ENCODE peak calls at places on chromosomes 13 and 19, in five cellular contexts. D is A549, O is body of pancreas, I is HepG2, M is HCT116. J is an unnamed sample.

GRCh38 chr13:27151798-27152599 is 19.6 kb downstream of the USP12 start:
- DNase-seq in D (no peak), O (no peak), I (peak; percentile 55), M (no peak), J (no peak)

GRCh38 chr19:19304186-19304975 is 15.9 kb downstream of the SUGP1 start:
- DNase-seq in D (no peak), O (no peak), I (no peak), M (no peak), J (no peak)

GRCh38 chr13:98239156-98240076 is 62.3 kb upstream of the RNF113B start:
- DNase-seq in D (no peak), O (no peak), I (no peak), M (no peak), J (no peak)

GRCh38 chr13:79085021-79085420 is 321.0 kb downstream of the RBM26 start:
- DNase-seq in D (no peak), O (no peak), I (no peak), M (no peak), J (no peak)

GRCh38 chr13:50215389-50215788 is 200.1 kb downstream of the KCNRG start:
- DNase-seq in D (no peak), O (no peak), I (peak; percentile 27), M (no peak), J (no peak)

GRCh38 chr19:50555447-50556235 is 12.6 kb downstream of the LRRC4B start:
- DNase-seq in D (peak; percentile 64), O (no peak), I (no peak), M (no peak), J (no peak)

GRCh38 chr19:39506944-39507714 is 7.8 kb upstream of the SELENOV start:
- DNase-seq in D (peak; percentile 94), O (peak; percentile 30), I (peak; percentile 60), M (no peak), J (no peak)

GRCh38 chr19:15524781-15525180 is 16.5 kb downstream of the CYP4F22 start:
- DNase-seq in D (no peak), O (no peak), I (no peak), M (no peak), J (no peak)

GRCh38 chr19:39160523-39160861 is 34.9 kb downstream of the PAK4 start:
- DNase-seq in D (no peak), O (peak; percentile 64), I (no peak), M (no peak), J (no peak)

GRCh38 chr13:29577135-29578051 is 18.1 kb downstream of the SLC7A1 start:
- DNase-seq in D (no peak), O (peak; percentile 83), I (no peak), M (no peak), J (no peak)

DNA sequence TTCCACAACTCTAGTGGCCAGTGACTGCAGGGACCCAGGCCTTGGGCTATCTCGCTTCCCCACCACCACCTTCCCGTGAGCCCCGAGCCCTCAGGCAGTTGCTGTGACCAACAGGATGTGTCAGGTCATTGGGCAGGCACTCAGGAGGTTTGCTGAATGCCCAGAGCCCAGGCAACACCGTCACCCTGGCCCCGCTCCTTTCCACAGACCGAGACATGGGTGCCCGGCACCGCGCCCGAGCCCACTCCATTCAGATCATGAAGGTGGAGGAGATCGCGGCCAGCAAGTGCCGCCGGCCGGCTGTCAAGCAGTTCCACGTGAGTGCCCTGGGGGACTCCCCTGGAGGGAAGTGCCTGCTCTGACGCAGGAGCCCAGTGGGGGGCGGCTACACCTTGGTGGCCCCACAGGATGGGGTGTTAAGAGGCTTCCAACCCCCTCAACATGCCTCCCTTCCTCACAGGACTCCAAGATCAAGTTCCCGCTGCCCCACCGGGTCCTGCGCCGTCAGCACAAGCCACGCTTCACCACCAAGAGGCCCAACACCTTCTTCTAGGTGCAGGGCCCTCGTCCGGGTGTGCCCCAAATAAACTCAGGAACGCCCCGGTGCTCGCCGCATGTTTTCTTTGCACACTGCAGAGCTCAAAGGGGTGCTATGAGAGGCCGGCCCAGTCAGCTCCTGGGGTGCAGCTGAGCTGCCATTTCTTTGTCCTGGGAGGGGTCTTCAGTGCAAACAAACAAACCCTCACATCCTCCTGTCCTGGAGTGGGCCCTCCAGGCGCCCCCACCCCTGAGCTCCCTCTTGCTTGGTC is 3.2 kb downstream of the RPL18A start:
- DNase-seq in D (no peak), O (no peak), I (no peak), M (no peak), J (no peak)
- TF ChIP-seq CTCF in D (no peak), O (no peak), I (no peak), M (no peak), J (no peak)

DNA sequence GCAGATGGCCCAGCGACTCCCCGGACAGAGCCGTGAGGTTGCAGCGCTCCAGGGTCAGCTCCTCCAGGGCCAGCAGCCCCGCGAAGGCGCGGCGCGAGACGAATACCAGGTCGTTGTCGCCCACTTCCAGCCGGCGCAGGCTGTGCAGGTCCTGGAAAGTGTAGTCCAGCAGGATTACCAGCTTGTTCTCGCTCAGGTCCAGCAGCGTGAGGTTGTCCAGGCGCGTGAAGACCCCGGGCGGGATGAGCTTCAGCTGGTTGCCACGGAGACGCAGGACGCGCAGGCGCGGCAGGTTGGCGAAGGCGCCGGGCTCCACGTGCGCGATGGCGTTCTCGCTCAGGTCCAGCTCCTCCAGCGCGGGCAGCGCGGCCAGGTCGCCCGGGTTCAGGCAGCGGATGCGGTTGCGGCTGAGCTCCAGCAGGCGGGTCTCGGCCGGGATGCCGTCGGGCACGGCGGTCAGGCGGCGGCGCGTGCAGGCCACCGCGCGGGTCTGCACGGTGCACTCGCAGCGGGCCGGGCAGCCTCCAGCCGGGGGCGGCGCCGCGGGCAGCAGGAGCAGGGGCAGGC is 9.3 kb upstream of the PEAK3 start:
- DNase-seq in D (no peak), O (no peak), I (no peak), M (no peak), J (no peak)
- H3K4me3 ChIP-seq in D (no peak overlapping the region), O (no peak overlapping the region), I (peak overlapping the region; percentile 52), M (no peak overlapping the region), J (no peak overlapping the region)

GRCh38 chr19:52541608-52542007 is 14.1 kb downstream of the ZNF808 start:
- DNase-seq in D (no peak), O (no peak), I (no peak), M (no peak), J (no peak)
- TF ChIP-seq POLR2A in D (no peak), O (no peak), I (no peak), M (no peak), J (no peak)

DNA sequence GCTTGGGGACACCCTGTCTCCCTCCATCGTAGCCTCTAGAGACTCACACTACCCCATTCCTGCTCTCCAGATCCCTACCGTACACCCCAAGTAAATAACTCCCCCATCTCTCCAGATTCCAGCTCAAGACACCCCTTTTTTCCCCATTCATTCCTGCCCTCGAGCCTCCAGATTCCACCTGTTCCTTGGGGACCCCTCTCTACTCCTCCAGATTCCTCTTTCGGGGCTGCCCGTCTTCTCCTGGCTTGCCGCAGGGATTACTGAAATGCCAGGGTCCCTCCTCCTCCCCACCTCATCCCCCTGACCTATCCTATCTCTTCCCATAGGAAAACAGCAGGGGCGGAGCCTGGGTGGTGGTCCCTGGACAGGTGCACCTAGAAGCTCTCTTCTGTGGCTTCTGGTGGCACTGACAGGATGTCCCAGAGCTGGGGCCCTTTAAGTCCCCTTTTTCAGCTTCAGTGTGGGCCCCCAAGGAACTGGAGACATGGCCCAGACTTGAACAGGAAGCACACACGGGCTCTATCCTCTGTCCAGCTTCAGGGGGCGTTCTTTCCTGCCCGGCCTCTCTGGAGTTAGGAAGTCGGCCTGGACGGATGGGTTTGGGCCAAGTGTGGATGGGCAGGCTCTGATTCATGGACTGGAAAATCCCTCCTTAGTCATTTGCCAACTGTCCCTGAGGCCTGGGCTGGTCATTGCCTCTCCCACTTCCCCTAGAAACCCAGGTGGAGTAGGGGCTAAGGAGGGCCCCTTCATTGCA is 1.2 kb downstream of the ZSWIM4 start:
- DNase-seq in D (peak; percentile 87), O (peak; percentile 64), I (peak; percentile 23), M (peak; percentile 60), J (peak; percentile 60)
- TF ChIP-seq CTCF in D (no peak), O (no peak), I (peak; percentile 31), M (no peak), J (no peak)

DNA sequence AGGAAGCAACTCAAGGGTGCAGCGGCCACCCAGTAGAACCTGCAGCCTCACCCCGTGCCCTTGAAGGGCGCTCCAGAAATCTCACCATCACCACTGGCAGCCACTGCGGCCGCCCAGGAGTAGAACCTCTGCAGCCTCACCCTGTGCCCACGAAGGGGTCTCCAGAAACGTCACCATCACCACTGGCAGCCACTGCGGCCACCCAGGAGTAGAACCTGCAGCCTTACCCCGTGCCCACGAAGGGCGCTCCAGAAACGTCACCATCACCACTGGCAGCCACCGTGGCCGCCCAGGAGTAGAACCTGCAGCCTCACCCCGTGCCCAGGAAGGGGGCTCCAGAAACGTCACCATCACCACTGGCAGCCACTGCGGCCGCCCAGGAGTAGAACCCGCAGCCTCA is 336.0 kb downstream of the TEX29 start:
- DNase-seq in D (no peak), O (no peak), I (no peak), M (no peak), J (no peak)
- H3K4me3 ChIP-seq in D (no peak overlapping the region), O (no peak overlapping the region), I (no peak overlapping the region), M (no peak overlapping the region), J (no peak overlapping the region)

DNA sequence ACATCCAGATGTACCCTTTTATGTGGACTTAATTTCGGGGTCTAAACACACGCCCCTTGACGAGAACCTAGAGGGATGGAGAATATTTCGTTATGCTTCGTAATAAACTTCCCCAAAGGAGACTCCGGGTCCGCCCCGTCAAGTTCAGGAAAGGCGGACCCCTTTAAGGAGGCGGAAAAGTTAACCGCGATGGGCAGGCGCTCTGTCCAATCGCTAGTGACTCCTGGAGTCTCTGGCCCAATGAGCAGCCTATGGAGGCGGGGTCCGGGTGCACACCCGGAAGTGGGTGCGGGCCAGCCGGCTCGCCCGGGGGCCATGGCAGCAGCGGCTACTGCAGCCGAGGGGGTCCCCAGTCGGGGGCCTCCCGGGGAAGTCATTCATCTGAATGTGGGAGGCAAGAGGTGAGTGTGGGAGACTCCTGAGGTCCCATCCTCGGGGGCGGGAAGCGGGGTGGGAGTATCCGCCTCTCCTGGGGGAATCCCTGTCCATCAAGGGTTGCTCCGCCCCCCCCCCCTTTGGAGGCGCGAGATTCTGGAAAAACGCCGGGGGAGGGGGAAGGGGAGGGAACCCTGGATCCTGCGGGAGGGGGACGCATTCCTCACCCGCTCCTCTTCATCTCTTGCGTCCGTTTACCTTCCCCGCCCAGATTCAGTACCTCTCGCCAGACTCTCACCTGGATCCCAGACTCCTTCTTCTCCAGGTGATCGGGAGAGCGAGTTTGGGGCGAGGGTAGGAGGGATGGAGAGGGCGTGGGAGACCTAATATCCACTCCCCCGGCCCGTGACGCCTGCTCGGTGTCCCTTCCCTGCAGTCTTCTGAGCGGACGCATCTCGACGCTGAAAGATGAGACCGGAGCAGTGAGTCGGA is at the start of gene SHKBP1:
- DNase-seq in D (peak; percentile 99), O (peak; percentile 95), I (peak; percentile 84), M (peak; percentile 93), J (peak; percentile 98)
- TF ChIP-seq POLR2A in D (peak; percentile 45), O (peak; percentile 71), I (peak; percentile 65), M (no peak), J (no peak)

GRCh38 chr13:42219051-42219450 is 52.9 kb upstream of the AKAP11 start:
- DNase-seq in D (no peak), O (no peak), I (no peak), M (no peak), J (no peak)

GRCh38 chr13:42214445-42214844 is 57.5 kb upstream of the AKAP11 start:
- DNase-seq in D (no peak), O (no peak), I (no peak), M (no peak), J (no peak)

GRCh38 chr13:42218576-42218975 is 53.4 kb upstream of the AKAP11 start:
- DNase-seq in D (no peak), O (no peak), I (no peak), M (no peak), J (no peak)

GRCh38 chr13:42215578-42216421 is 56.2 kb upstream of the AKAP11 start:
- DNase-seq in D (peak; percentile 40), O (peak; percentile 27), I (peak; percentile 10), M (peak; percentile 29), J (no peak)

GRCh38 chr13:42216422-42216735 is 55.6 kb upstream of the AKAP11 start:
- DNase-seq in D (no peak), O (no peak), I (no peak), M (no peak), J (no peak)
- TF ChIP-seq CTCF in D (no peak), O (no peak), I (no peak), M (no peak), J (no peak)

GRCh38 chr13:90526711-90527110 is 820.8 kb upstream of the MIR17HG start:
- DNase-seq in D (no peak), O (no peak), I (no peak), M (no peak), J (no peak)
- H3K4me3 ChIP-seq in D (no peak overlapping the region), O (no peak overlapping the region), I (no peak overlapping the region), M (no peak overlapping the region), J (no peak overlapping the region)